ENCODE peak calls at places on chromosome 11, in five cellular contexts. S is CD8-positive, alpha-beta memory T cell; C is right lobe of liver; I is gastrocnemius medialis; B is upper lobe of right lung. J is an unnamed sample.

GRCh38 chr11:13927496-13927895 is 35.0 kb upstream of the SPON1 start:
- DNase-seq in S (no peak), C (no peak), I (no peak), B (no peak), J (no peak)

GRCh38 chr11:72637926-72638325 is 36.3 kb downstream of the PDE2A start:
- DNase-seq in S (no peak), C (no peak), I (no peak), B (no peak), J (no peak)

GRCh38 chr11:82089426-82089825 is 644.2 kb downstream of the FAM181B start:
- DNase-seq in S (no peak), C (no peak), I (no peak), B (no peak), J (no peak)

GRCh38 chr11:58919561-58919960 is 19.7 kb upstream of the GLYATL1 start:
- DNase-seq in S (no peak), C (no peak), I (no peak), B (no peak), J (no peak)

GRCh38 chr11:23206736-23207336 is 346.6 kb upstream of the CCDC179 start:
- DNase-seq in S (no peak), C (no peak), I (no peak), B (no peak), J (no peak)

GRCh38 chr11:58057481-58057880 is 26.7 kb downstream of the OR6Q1 start:
- DNase-seq in S (no peak), C (no peak), I (no peak), B (no peak), J (no peak)

GRCh38 chr11:60931897-60932296 is 7.6 kb downstream of the TMEM132A start:
- DNase-seq in S (no peak), C (no peak), I (no peak), B (peak; percentile 60), J (no peak)

GRCh38 chr11:12088047-12088481 is 22.3 kb upstream of the MICAL2 start:
- DNase-seq in S (no peak), C (no peak), I (no peak), B (no peak), J (peak; percentile 89)

GRCh38 chr11:38060930-38061329 is 1462.9 kb upstream of the RAG2 start:
- DNase-seq in S (no peak), C (no peak), I (no peak), B (no peak), J (no peak)

GRCh38 chr11:59550368-59550841 is 39.1 kb downstream of the OR4D9 start:
- DNase-seq in S (peak; percentile 67), C (peak; percentile 82), I (peak; percentile 50), B (peak; percentile 90), J (peak; percentile 85)

GRCh38 chr11:95084509-95084908 is 5.1 kb upstream of the ENDOD1 start:
- DNase-seq in S (no peak), C (no peak), I (no peak), B (no peak), J (no peak)

GRCh38 chr11:8934735-8935478 is 2.2 kb upstream of the C11orf16 start:
- DNase-seq in S (no peak), C (no peak), I (no peak), B (no peak), J (no peak)

GRCh38 chr11:76107946-76108345 is 98.4 kb downstream of the WNT11 start:
- DNase-seq in S (no peak), C (no peak), I (no peak), B (no peak), J (no peak)

GRCh38 chr11:36744375-36745168 is 146.5 kb upstream of the RAG2 start:
- DNase-seq in S (peak; percentile 38), C (peak; percentile 65), I (peak; percentile 12), B (peak; percentile 80), J (peak; percentile 79)

GRCh38 chr11:24623121-24623520 is 126.3 kb downstream of the LUZP2 start:
- DNase-seq in S (no peak), C (no peak), I (no peak), B (no peak), J (no peak)

GRCh38 chr11:115887727-115888126 is 383.5 kb upstream of the CADM1 start:
- DNase-seq in S (no peak), C (no peak), I (no peak), B (no peak), J (no peak)

GRCh38 chr11:73792584-73792983 is 4.9 kb downstream of the MRPL48 start:
- DNase-seq in S (no peak), C (no peak), I (no peak), B (no peak), J (no peak)

GRCh38 chr11:116357769-116358544 is 414.8 kb downstream of the BUD13 start:
- DNase-seq in S (no peak), C (no peak), I (no peak), B (peak; percentile 76), J (no peak)

GRCh38 chr11:131875611-131876010 is 505.2 kb downstream of the NTM start:
- DNase-seq in S (no peak), C (no peak), I (no peak), B (no peak), J (no peak)

GRCh38 chr11:62061356-62062222 is 62.2 kb upstream of the INCENP start:
- DNase-seq in S (no peak), C (no peak), I (no peak), B (no peak), J (no peak)

GRCh38 chr11:86230921-86231320 is 13.6 kb upstream of the EED start:
- DNase-seq in S (no peak), C (no peak), I (no peak), B (no peak), J (no peak)

GRCh38 chr11:130729678-130730300 is 186.5 kb downstream of the SNX19 start:
- DNase-seq in S (no peak), C (no peak), I (no peak), B (no peak), J (no peak)

GRCh38 chr11:1917523-1918435 is 1.7 kb upstream of the TNNT3 start:
- DNase-seq in S (no peak), C (peak; percentile 52), I (no peak), B (peak; percentile 61), J (no peak)

GRCh38 chr11:94993400-94993943 is 20.0 kb downstream of the KDM4D start:
- DNase-seq in S (no peak), C (no peak), I (no peak), B (no peak), J (no peak)

GRCh38 chr11:16030664-16031063 is 325.7 kb downstream of the SOX6 start:
- DNase-seq in S (no peak), C (no peak), I (no peak), B (no peak), J (no peak)

GRCh38 chr11:44615913-44616806 is 50.7 kb downstream of the CD82 start:
- DNase-seq in S (no peak), C (peak; percentile 53), I (no peak), B (peak; percentile 26), J (peak; percentile 56)

GRCh38 chr11:69540118-69541000 is 58.9 kb downstream of the LINC01488 start:
- DNase-seq in S (no peak), C (no peak), I (no peak), B (peak; percentile 73), J (peak; percentile 87)

GRCh38 chr11:17598700-17599459 is 51.8 kb downstream of the OTOG start:
- DNase-seq in S (peak; percentile 53), C (peak; percentile 80), I (peak; percentile 54), B (peak; percentile 81), J (peak; percentile 74)

GRCh38 chr11:100008440-100008839 is 678.6 kb upstream of the ARHGAP42 start:
- DNase-seq in S (no peak), C (no peak), I (no peak), B (no peak), J (no peak)
- H3K27ac ChIP-seq in S (no peak overlapping the region), C (no peak overlapping the region), I (no peak overlapping the region), B (no peak overlapping the region), J (no peak overlapping the region)

GRCh38 chr11:107770546-107770945 is 58.7 kb upstream of the SLN start:
- DNase-seq in S (no peak), C (no peak), I (no peak), B (no peak), J (no peak)

GRCh38 chr11:107769189-107769588 is 57.3 kb upstream of the SLN start:
- DNase-seq in S (no peak), C (no peak), I (peak; percentile 30), B (no peak), J (no peak)
- H3K27ac ChIP-seq in S (no peak overlapping the region), C (no peak overlapping the region), I (peak overlapping the region; percentile 72), B (no peak overlapping the region), J (no peak overlapping the region)

GRCh38 chr11:855796-856195 is 13.1 kb downstream of the TSPAN4 start:
- DNase-seq in S (no peak), C (no peak), I (no peak), B (no peak), J (no peak)
- H3K27ac ChIP-seq in S (no peak overlapping the region), C (no peak overlapping the region), I (no peak overlapping the region), B (no peak overlapping the region), J (no peak overlapping the region)

GRCh38 chr11:68066742-68067141 is 27.9 kb downstream of the TCIRG1 start:
- DNase-seq in S (no peak), C (no peak), I (no peak), B (no peak), J (no peak)
- H3K27ac ChIP-seq in S (no peak overlapping the region), C (no peak overlapping the region), I (no peak overlapping the region), B (no peak overlapping the region), J (no peak overlapping the region)

GRCh38 chr11:102428696-102429095 is 23.9 kb downstream of the TMEM123 start:
- DNase-seq in S (no peak), C (no peak), I (no peak), B (no peak), J (no peak)
- H3K27ac ChIP-seq in S (no peak overlapping the region), C (no peak overlapping the region), I (no peak overlapping the region), B (no peak overlapping the region), J (no peak overlapping the region)

GRCh38 chr11:79413258-79413657 is 27.6 kb downstream of the TENM4 start:
- DNase-seq in S (no peak), C (no peak), I (peak; percentile 60), B (peak; percentile 68), J (peak; percentile 85)

GRCh38 chr11:79417069-79417920 is 23.5 kb downstream of the TENM4 start:
- DNase-seq in S (no peak), C (no peak), I (no peak), B (no peak), J (no peak)

GRCh38 chr11:79415912-79416311 is 24.9 kb downstream of the TENM4 start:
- DNase-seq in S (no peak), C (no peak), I (no peak), B (no peak), J (no peak)

GRCh38 chr11:79414644-79415317 is 26.0 kb downstream of the TENM4 start:
- DNase-seq in S (no peak), C (no peak), I (no peak), B (no peak), J (no peak)

DNA sequence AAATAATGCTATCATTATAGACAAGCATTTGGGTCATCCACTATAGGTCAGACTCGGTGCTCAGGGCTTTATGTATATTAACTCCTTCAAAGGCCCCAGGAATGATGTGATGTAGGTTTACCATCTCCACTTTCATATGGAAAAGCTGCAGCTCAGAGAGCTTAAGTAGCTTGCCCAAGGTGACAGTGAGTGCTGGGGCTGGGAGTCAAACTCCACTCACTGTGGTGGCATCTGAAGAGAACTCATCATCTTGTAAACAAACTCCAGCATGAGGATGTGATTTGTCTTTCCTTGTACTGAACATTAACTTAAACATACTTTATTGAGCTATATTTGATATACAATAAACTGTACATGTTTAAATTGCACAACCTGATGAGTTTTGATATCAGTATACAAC is 25.4 kb downstream of the TENM4 start:
- DNase-seq in S (no peak), C (no peak), I (no peak), B (no peak), J (no peak)
- H3K27ac ChIP-seq in S (no peak overlapping the region), C (no peak overlapping the region), I (no peak overlapping the region), B (no peak overlapping the region), J (peak overlapping the region; percentile 33)

GRCh38 chr11:134643115-134643514 is 231.1 kb upstream of the B3GAT1 start:
- DNase-seq in S (no peak), C (no peak), I (no peak), B (no peak), J (peak; percentile 38)
- H3K27ac ChIP-seq in S (no peak overlapping the region), C (no peak overlapping the region), I (no peak overlapping the region), B (no peak overlapping the region), J (no peak overlapping the region)

J was measured in coronary artery.